ENCODE peak calls at places on chromosomes 2 and 18, in eight cellular contexts. One of them, this sample, is unnamed.

GRCh38 chr2:220533485-220533884 is 906.1 kb downstream of the SLC4A3 start:
- DNase-seq in GM06990: no peak
- DNase-seq in suprapubic skin: no peak
- DNase-seq in psoas muscle: no peak
- DNase-seq in ovary: no peak
- DNase-seq in hepatocyte: peak; percentile 78
- DNase-seq in Peyer's patch: no peak
- DNase-seq in cardiac muscle cell: no peak
- DNase-seq in this sample: no peak

GRCh38 chr2:43542285-43542933 is 53.4 kb downstream of the THADA start:
- DNase-seq in GM06990: peak; percentile 13
- DNase-seq in suprapubic skin: no peak
- DNase-seq in psoas muscle: no peak
- DNase-seq in ovary: no peak
- DNase-seq in hepatocyte: peak; percentile 58
- DNase-seq in Peyer's patch: no peak
- DNase-seq in cardiac muscle cell: peak; percentile 50
- DNase-seq in this sample: no peak

GRCh38 chr2:129748653-129749052 is 230.8 kb upstream of the RAB6C start:
- DNase-seq in GM06990: no peak
- DNase-seq in suprapubic skin: peak; percentile 16
- DNase-seq in psoas muscle: no peak
- DNase-seq in ovary: no peak
- DNase-seq in hepatocyte: peak; percentile 70
- DNase-seq in Peyer's patch: no peak
- DNase-seq in cardiac muscle cell: peak; percentile 49
- DNase-seq in this sample: no peak

GRCh38 chr2:226077031-226077430 is 677.5 kb downstream of the NYAP2 start:
- DNase-seq in GM06990: no peak
- DNase-seq in suprapubic skin: no peak
- DNase-seq in psoas muscle: no peak
- DNase-seq in ovary: no peak
- DNase-seq in hepatocyte: no peak
- DNase-seq in Peyer's patch: no peak
- DNase-seq in cardiac muscle cell: no peak
- DNase-seq in this sample: no peak

GRCh38 chr18:22174341-22175148 is 5.2 kb downstream of the GATA6 start:
- DNase-seq in GM06990: no peak
- DNase-seq in suprapubic skin: no peak
- DNase-seq in psoas muscle: no peak
- DNase-seq in ovary: peak; percentile 31
- DNase-seq in hepatocyte: peak; percentile 58
- DNase-seq in Peyer's patch: no peak
- DNase-seq in cardiac muscle cell: peak; percentile 48
- DNase-seq in this sample: no peak

GRCh38 chr2:216777637-216778273 is 82.1 kb downstream of the TNP1 start:
- DNase-seq in GM06990: peak; percentile 22
- DNase-seq in suprapubic skin: no peak
- DNase-seq in psoas muscle: no peak
- DNase-seq in ovary: no peak
- DNase-seq in hepatocyte: peak; percentile 73
- DNase-seq in Peyer's patch: no peak
- DNase-seq in cardiac muscle cell: peak; percentile 52
- DNase-seq in this sample: no peak

GRCh38 chr2:42566837-42567251 is 1.6 kb upstream of the MTA3 start:
- DNase-seq in GM06990: peak; percentile 29
- DNase-seq in suprapubic skin: no peak
- DNase-seq in psoas muscle: no peak
- DNase-seq in ovary: no peak
- DNase-seq in hepatocyte: no peak
- DNase-seq in Peyer's patch: no peak
- DNase-seq in cardiac muscle cell: no peak
- DNase-seq in this sample: no peak

GRCh38 chr2:230908595-230909191 is 16.3 kb downstream of the GPR55 start:
- DNase-seq in GM06990: no peak
- DNase-seq in suprapubic skin: peak; percentile 52
- DNase-seq in psoas muscle: no peak
- DNase-seq in ovary: no peak
- DNase-seq in hepatocyte: no peak
- DNase-seq in Peyer's patch: peak; percentile 69
- DNase-seq in cardiac muscle cell: no peak
- DNase-seq in this sample: peak; percentile 32

GRCh38 chr2:47309952-47310800 is 92.8 kb upstream of the MSH2 start:
- DNase-seq in GM06990: peak; percentile 89
- DNase-seq in suprapubic skin: no peak
- DNase-seq in psoas muscle: no peak
- DNase-seq in ovary: no peak
- DNase-seq in hepatocyte: peak; percentile 84
- DNase-seq in Peyer's patch: peak; percentile 89
- DNase-seq in cardiac muscle cell: no peak
- DNase-seq in this sample: no peak

GRCh38 chr2:3034396-3034795 is 343.2 kb downstream of the EIPR1 start:
- DNase-seq in GM06990: no peak
- DNase-seq in suprapubic skin: no peak
- DNase-seq in psoas muscle: no peak
- DNase-seq in ovary: no peak
- DNase-seq in hepatocyte: no peak
- DNase-seq in Peyer's patch: no peak
- DNase-seq in cardiac muscle cell: no peak
- DNase-seq in this sample: no peak

GRCh38 chr2:111634050-111634784 is 249.8 kb downstream of the ANAPC1 start:
- DNase-seq in GM06990: no peak
- DNase-seq in suprapubic skin: no peak
- DNase-seq in psoas muscle: no peak
- DNase-seq in ovary: no peak
- DNase-seq in hepatocyte: no peak
- DNase-seq in Peyer's patch: no peak
- DNase-seq in cardiac muscle cell: no peak
- DNase-seq in this sample: no peak

GRCh38 chr2:174259981-174260380 is 11.6 kb upstream of the OLA1 start:
- DNase-seq in GM06990: no peak
- DNase-seq in suprapubic skin: no peak
- DNase-seq in psoas muscle: no peak
- DNase-seq in ovary: no peak
- DNase-seq in hepatocyte: peak; percentile 27
- DNase-seq in Peyer's patch: no peak
- DNase-seq in cardiac muscle cell: no peak
- DNase-seq in this sample: no peak

GRCh38 chr2:14633451-14634211 is 1.1 kb downstream of the LRATD1 start:
- DNase-seq in GM06990: no peak
- DNase-seq in suprapubic skin: no peak
- DNase-seq in psoas muscle: peak; percentile 48
- DNase-seq in ovary: peak; percentile 32
- DNase-seq in hepatocyte: peak; percentile 10
- DNase-seq in Peyer's patch: peak; percentile 46
- DNase-seq in cardiac muscle cell: peak; percentile 1
- DNase-seq in this sample: no peak

GRCh38 chr2:159936471-159936870 is 125.9 kb downstream of the PLA2R1 start:
- DNase-seq in GM06990: no peak
- DNase-seq in suprapubic skin: no peak
- DNase-seq in psoas muscle: no peak
- DNase-seq in ovary: no peak
- DNase-seq in hepatocyte: no peak
- DNase-seq in Peyer's patch: no peak
- DNase-seq in cardiac muscle cell: no peak
- DNase-seq in this sample: no peak

GRCh38 chr2:158619496-158619895 is 162.7 kb downstream of the PKP4 start:
- DNase-seq in GM06990: no peak
- DNase-seq in suprapubic skin: no peak
- DNase-seq in psoas muscle: no peak
- DNase-seq in ovary: no peak
- DNase-seq in hepatocyte: peak; percentile 14
- DNase-seq in Peyer's patch: no peak
- DNase-seq in cardiac muscle cell: no peak
- DNase-seq in this sample: no peak

GRCh38 chr2:132465917-132466316 is 49.3 kb downstream of the GPR39 start:
- DNase-seq in GM06990: no peak
- DNase-seq in suprapubic skin: no peak
- DNase-seq in psoas muscle: no peak
- DNase-seq in ovary: no peak
- DNase-seq in hepatocyte: no peak
- DNase-seq in Peyer's patch: no peak
- DNase-seq in cardiac muscle cell: no peak
- DNase-seq in this sample: no peak

GRCh38 chr2:75431276-75431675 is 129.5 kb downstream of the EVA1A start:
- DNase-seq in GM06990: no peak
- DNase-seq in suprapubic skin: no peak
- DNase-seq in psoas muscle: no peak
- DNase-seq in ovary: no peak
- DNase-seq in hepatocyte: no peak
- DNase-seq in Peyer's patch: no peak
- DNase-seq in cardiac muscle cell: no peak
- DNase-seq in this sample: no peak

GRCh38 chr2:221399183-221399582 is 172.9 kb downstream of the EPHA4 start:
- DNase-seq in GM06990: no peak
- DNase-seq in suprapubic skin: no peak
- DNase-seq in psoas muscle: no peak
- DNase-seq in ovary: no peak
- DNase-seq in hepatocyte: no peak
- DNase-seq in Peyer's patch: no peak
- DNase-seq in cardiac muscle cell: no peak
- DNase-seq in this sample: no peak

GRCh38 chr2:55277310-55277709 is 8.3 kb upstream of the MTIF2 start:
- DNase-seq in GM06990: no peak
- DNase-seq in suprapubic skin: no peak
- DNase-seq in psoas muscle: no peak
- DNase-seq in ovary: no peak
- DNase-seq in hepatocyte: no peak
- DNase-seq in Peyer's patch: no peak
- DNase-seq in cardiac muscle cell: no peak
- DNase-seq in this sample: no peak
- H3K27me3 ChIP-seq in GM06990: no peaks in the 10 kb centered on the region
- H3K27me3 ChIP-seq in suprapubic skin: no peaks in the 10 kb centered on the region
- H3K27me3 ChIP-seq in psoas muscle: no peaks in the 10 kb centered on the region
- H3K27me3 ChIP-seq in ovary: no peaks in the 10 kb centered on the region
- H3K27me3 ChIP-seq in hepatocyte: no peaks in the 10 kb centered on the region
- H3K27me3 ChIP-seq in Peyer's patch: no peaks in the 10 kb centered on the region
- H3K27me3 ChIP-seq in cardiac muscle cell: no peaks in the 10 kb centered on the region
- H3K27me3 ChIP-seq in this sample: no peaks in the 10 kb centered on the region

GRCh38 chr2:173044686-173045085 is 31.0 kb upstream of the MAP3K20 start:
- DNase-seq in GM06990: no peak
- DNase-seq in suprapubic skin: no peak
- DNase-seq in psoas muscle: no peak
- DNase-seq in ovary: no peak
- DNase-seq in hepatocyte: no peak
- DNase-seq in Peyer's patch: no peak
- DNase-seq in cardiac muscle cell: no peak
- DNase-seq in this sample: no peak
- TF ChIP-seq CTCF in GM06990: no peak
- TF ChIP-seq CTCF in suprapubic skin: no peak
- TF ChIP-seq CTCF in psoas muscle: no peak
- TF ChIP-seq CTCF in ovary: no peak
- TF ChIP-seq CTCF in hepatocyte: no peak
- TF ChIP-seq CTCF in Peyer's patch: no peak
- TF ChIP-seq CTCF in cardiac muscle cell: no peak
- TF ChIP-seq CTCF in this sample: no peak

GRCh38 chr2:70896765-70897202 is 38.9 kb upstream of the ATP6V1B1 start:
- DNase-seq in GM06990: no peak
- DNase-seq in suprapubic skin: no peak
- DNase-seq in psoas muscle: no peak
- DNase-seq in ovary: no peak
- DNase-seq in hepatocyte: no peak
- DNase-seq in Peyer's patch: no peak
- DNase-seq in cardiac muscle cell: no peak
- DNase-seq in this sample: no peak
- H3K27me3 ChIP-seq in GM06990: peaks cover 16% of the 10 kb centered on the region
- H3K27me3 ChIP-seq in suprapubic skin: peaks cover 100% of the 10 kb centered on the region
- H3K27me3 ChIP-seq in psoas muscle: no peaks in the 10 kb centered on the region
- H3K27me3 ChIP-seq in ovary: no peaks in the 10 kb centered on the region
- H3K27me3 ChIP-seq in hepatocyte: peaks cover 98% of the 10 kb centered on the region
- H3K27me3 ChIP-seq in Peyer's patch: peaks cover 33% of the 10 kb centered on the region
- H3K27me3 ChIP-seq in cardiac muscle cell: peaks cover 99% of the 10 kb centered on the region
- H3K27me3 ChIP-seq in this sample: no peaks in the 10 kb centered on the region

GRCh38 chr2:233814436-233814835 is 36.3 kb downstream of the MROH2A start:
- DNase-seq in GM06990: no peak
- DNase-seq in suprapubic skin: peak; percentile 58
- DNase-seq in psoas muscle: no peak
- DNase-seq in ovary: no peak
- DNase-seq in hepatocyte: no peak
- DNase-seq in Peyer's patch: peak; percentile 35
- DNase-seq in cardiac muscle cell: no peak
- DNase-seq in this sample: peak; percentile 12

GRCh38 chr2:233811087-233811486 is 33.0 kb downstream of the MROH2A start:
- DNase-seq in GM06990: no peak
- DNase-seq in suprapubic skin: peak; percentile 43
- DNase-seq in psoas muscle: no peak
- DNase-seq in ovary: no peak
- DNase-seq in hepatocyte: no peak
- DNase-seq in Peyer's patch: peak; percentile 13
- DNase-seq in cardiac muscle cell: no peak
- DNase-seq in this sample: no peak

GRCh38 chr2:233811732-233812131 is 33.6 kb downstream of the MROH2A start:
- DNase-seq in GM06990: no peak
- DNase-seq in suprapubic skin: peak; percentile 37
- DNase-seq in psoas muscle: no peak
- DNase-seq in ovary: no peak
- DNase-seq in hepatocyte: no peak
- DNase-seq in Peyer's patch: peak; percentile 35
- DNase-seq in cardiac muscle cell: no peak
- DNase-seq in this sample: peak; percentile 7

GRCh38 chr2:233814063-233814435 is 35.9 kb downstream of the MROH2A start:
- DNase-seq in GM06990: no peak
- DNase-seq in suprapubic skin: peak; percentile 31
- DNase-seq in psoas muscle: no peak
- DNase-seq in ovary: no peak
- DNase-seq in hepatocyte: no peak
- DNase-seq in Peyer's patch: peak; percentile 23
- DNase-seq in cardiac muscle cell: no peak
- DNase-seq in this sample: no peak

GRCh38 chr2:233813236-233814062 is 35.3 kb downstream of the MROH2A start:
- DNase-seq in GM06990: no peak
- DNase-seq in suprapubic skin: peak; percentile 34
- DNase-seq in psoas muscle: no peak
- DNase-seq in ovary: no peak
- DNase-seq in hepatocyte: no peak
- DNase-seq in Peyer's patch: peak; percentile 17
- DNase-seq in cardiac muscle cell: no peak
- DNase-seq in this sample: peak; percentile 38
- TF ChIP-seq CTCF in GM06990: no peak
- TF ChIP-seq CTCF in suprapubic skin: no peak
- TF ChIP-seq CTCF in psoas muscle: no peak
- TF ChIP-seq CTCF in ovary: no peak
- TF ChIP-seq CTCF in hepatocyte: no peak
- TF ChIP-seq CTCF in Peyer's patch: no peak
- TF ChIP-seq CTCF in cardiac muscle cell: no peak
- TF ChIP-seq CTCF in this sample: no peak